ENCODE peak calls at places on chromosomes 16 and 17, in four cellular contexts. D is fibroblast of lung, M is ACHN, H is small intestine. F is an unnamed sample.

GRCh38 chr16:24668481-24669001 is 60.9 kb upstream of the TNRC6A start:
- DNase-seq in D (peak; percentile 87), M (no peak), H (no peak), F (no peak)

GRCh38 chr16:3983081-3983520 is 102.6 kb upstream of the CREBBP start:
- DNase-seq in D (peak; percentile 61), M (peak; percentile 83), H (peak; percentile 75), F (no peak)

GRCh38 chr16:87502308-87502969 is 9.6 kb upstream of the ZCCHC14 start:
- DNase-seq in D (no peak), M (no peak), H (no peak), F (no peak)

GRCh38 chr16:70789231-70789926 is 11.6 kb downstream of the VAC14 start:
- DNase-seq in D (no peak), M (no peak), H (no peak), F (no peak)

GRCh38 chr16:47258874-47259461 is 115.2 kb upstream of the NETO2 start:
- DNase-seq in D (peak; percentile 6), M (peak; percentile 58), H (peak; percentile 21), F (no peak)

GRCh38 chr17:67198131-67198530 is 46.9 kb downstream of the HELZ start:
- DNase-seq in D (no peak), M (no peak), H (no peak), F (no peak)

GRCh38 chr16:67857547-67858233 is 10.2 kb upstream of the CENPT start:
- DNase-seq in D (peak; percentile 92), M (peak; percentile 93), H (peak; percentile 97), F (no peak)

GRCh38 chr16:88437367-88437964 is 15.6 kb upstream of the ZFPM1 start:
- DNase-seq in D (peak; percentile 17), M (peak; percentile 51), H (peak; percentile 60), F (peak; percentile 9)

GRCh38 chr16:2467301-2468141 is 3.6 kb upstream of the NTN3 start:
- DNase-seq in D (peak; percentile 72), M (peak; percentile 76), H (no peak), F (no peak)

GRCh38 chr16:74984194-74984669 is 691 bp downstream of the WDR59 start:
- DNase-seq in D (peak; percentile 32), M (peak; percentile 43), H (no peak), F (no peak)

GRCh38 chr17:51653902-51654301 is 393.6 kb downstream of the UTP18 start:
- DNase-seq in D (no peak), M (no peak), H (no peak), F (no peak)

GRCh38 chr16:23497543-23497868 is 12.8 kb downstream of the GGA2 start:
- DNase-seq in D (no peak), M (no peak), H (no peak), F (no peak)

GRCh38 chr16:74761665-74762064 is 13.0 kb downstream of the FA2H start:
- DNase-seq in D (no peak), M (no peak), H (no peak), F (no peak)

GRCh38 chr17:58531122-58531521 is 16.7 kb upstream of the MTMR4 start:
- DNase-seq in D (no peak), M (no peak), H (no peak), F (no peak)

GRCh38 chr16:2427526-2427925 is 1.7 kb upstream of the CCNF start:
- DNase-seq in D (no peak), M (no peak), H (no peak), F (no peak)

GRCh38 chr17:78855561-78856165 is 15.0 kb upstream of the USP36 start:
- DNase-seq in D (no peak), M (no peak), H (no peak), F (no peak)

GRCh38 chr17:74280093-74280513 is 6.1 kb downstream of the DNAI2 start:
- DNase-seq in D (no peak), M (no peak), H (peak; percentile 20), F (no peak)

GRCh38 chr17:50181155-50181554 is 15.3 kb downstream of the SGCA start:
- DNase-seq in D (no peak), M (no peak), H (no peak), F (no peak)

GRCh38 chr17:33012522-33013033 is 20.9 kb downstream of the SPACA3 start:
- DNase-seq in D (peak; percentile 96), M (peak; percentile 44), H (no peak), F (no peak)

GRCh38 chr17:36529121-36529520 is 5.5 kb downstream of the MYO19 start:
- DNase-seq in D (peak; percentile 58), M (peak; percentile 44), H (no peak), F (no peak)

GRCh38 chr16:46857261-46857962 is 26.4 kb upstream of the C16orf87 start:
- DNase-seq in D (peak; percentile 67), M (peak; percentile 79), H (peak; percentile 65), F (no peak)

GRCh38 chr17:73705594-73705993 is 61.3 kb upstream of the SDK2 start:
- DNase-seq in D (peak; percentile 50), M (peak; percentile 32), H (no peak), F (no peak)

GRCh38 chr16:67110136-67110847 is 551 bp downstream of the PHAF1 start:
- DNase-seq in D (no peak), M (no peak), H (peak; percentile 19), F (peak; percentile 33)

GRCh38 chr17:46144246-46144645 is 49.0 kb downstream of the KANSL1 start:
- DNase-seq in D (peak; percentile 69), M (no peak), H (no peak), F (no peak)

GRCh38 chr17:74818306-74818705 is 41.4 kb downstream of the GRIN2C start:
- DNase-seq in D (no peak), M (no peak), H (no peak), F (no peak)

GRCh38 chr16:2361129-2361528 is 20.6 kb upstream of the ABCA3 start:
- DNase-seq in D (no peak), M (no peak), H (no peak), F (no peak)

GRCh38 chr16:58937661-58938060 is 203.5 kb upstream of the GOT2 start:
- DNase-seq in D (no peak), M (no peak), H (no peak), F (no peak)

GRCh38 chr17:72467841-72468653 is 347.2 kb downstream of the SOX9 start:
- DNase-seq in D (peak; percentile 69), M (no peak), H (peak; percentile 85), F (no peak)

GRCh38 chr17:9212376-9213310 is 191.3 kb downstream of the NTN1 start:
- DNase-seq in D (no peak), M (no peak), H (no peak), F (no peak)

GRCh38 chr17:18055597-18055996 is 16.4 kb downstream of the GID4 start:
- DNase-seq in D (no peak), M (no peak), H (no peak), F (no peak)

GRCh38 chr17:39538875-39539274 is 68.8 kb downstream of the NEUROD2 start:
- DNase-seq in D (peak; percentile 29), M (no peak), H (no peak), F (peak; percentile 16)

GRCh38 chr16:82134884-82135283 is 35.1 kb downstream of the MPHOSPH6 start:
- DNase-seq in D (no peak), M (no peak), H (no peak), F (no peak)

GRCh38 chr16:53664724-53665345 is 38.8 kb downstream of the RPGRIP1L start:
- DNase-seq in D (peak; percentile 97), M (no peak), H (no peak), F (no peak)